ENCODE peak calls at places on chromosomes 2 and 18, in ten cellular contexts. G is retina; I is AG08395; B is BJ; H is stimulated activated CD4-positive, alpha-beta T cell treated with anti-CD3 and anti-CD28 coated beads, Interleukin-1b, Interleukin-23, amount 100 ng/mL, for 1 hour; K is COR-L47; S is cardiac fibroblast; P is activated naive CD4-positive, alpha-beta T cell treated with anti-CD3 and anti-CD28 coated beads for 36 hours; U is GM10248; M is bronchial epithelial cell. T is an unnamed sample.

GRCh38 chr2:159608108-159608507 is 8.2 kb downstream of the BAZ2B start:
- DNase-seq in G (no peak), I (no peak), B (no peak), H (no peak), K (no peak), S (no peak), P (no peak), U (no peak), M (no peak), T (no peak)

GRCh38 chr2:69192176-69192945 is 179.4 kb downstream of the ANTXR1 start:
- DNase-seq in G (no peak), I (peak; percentile 74), B (no peak), H (no peak), K (no peak), S (no peak), P (no peak), U (no peak), M (no peak), T (no peak)

GRCh38 chr18:68796936-68797690 is 767 bp upstream of the CCDC102B start:
- DNase-seq in G (peak; percentile 5), I (peak; percentile 57), B (peak; percentile 51), H (no peak), K (no peak), S (peak; percentile 95), P (no peak), U (no peak), M (no peak), T (no peak)

GRCh38 chr2:231399853-231400667 is 4.5 kb downstream of the B3GNT7 start:
- DNase-seq in G (no peak), I (peak; percentile 60), B (no peak), H (no peak), K (no peak), S (peak; percentile 37), P (no peak), U (no peak), M (no peak), T (peak; percentile 58)

GRCh38 chr2:76180676-76181075 is 470.0 kb upstream of the GCFC2 start:
- DNase-seq in G (no peak), I (no peak), B (no peak), H (no peak), K (no peak), S (no peak), P (no peak), U (no peak), M (peak; percentile 21), T (no peak)

GRCh38 chr2:20052872-20053281 is 1.4 kb upstream of the LAPTM4A start:
- DNase-seq in G (no peak), I (peak; percentile 63), B (no peak), H (no peak), K (peak; percentile 32), S (peak; percentile 88), P (peak; percentile 49), U (no peak), M (peak; percentile 89), T (no peak)

GRCh38 chr18:26307161-26307773 is 81.0 kb downstream of the TAF4B start:
- DNase-seq in G (peak; percentile 44), I (peak; percentile 52), B (no peak), H (no peak), K (peak; percentile 64), S (peak; percentile 81), P (peak; percentile 23), U (peak; percentile 52), M (peak; percentile 63), T (peak; percentile 75)

GRCh38 chr2:182379235-182379634 is 47.6 kb downstream of the PDE1A start:
- DNase-seq in G (no peak), I (no peak), B (no peak), H (no peak), K (peak; percentile 45), S (peak; percentile 55), P (no peak), U (no peak), M (no peak), T (peak; percentile 10)